ENCODE peak calls at places on chromosomes 16 and 17, in ten cellular contexts. W is T-helper 2 cell treated with Interferon-gamma antibody and Interleukin-4, amounts not matched to agents 5 μg/mL and 100 μg/mL, for 36 hours; M is mesendoderm; R is MCF 10A; I is dermis microvascular lymphatic vessel endothelial cell; Q is activated T-helper 9 cell treated with anti-CD3 and anti-CD28 coated beads, Interleukin-2, amount 50 U/mL, for 16 hours; A is AG09319; Y is NCI-H1105; S is cerebellar cortex; D is NAMALWA. P is an unnamed sample.

GRCh38 chr16:72284042-72284789 is 112.3 kb upstream of the PMFBP1 start:
- DNase-seq in W (no peak), M (no peak), R (no peak), I (no peak), Q (no peak), A (no peak), Y (no peak), S (no peak), D (no peak), P (no peak)

GRCh38 chr16:71894229-71894920 is 956 bp upstream of the IST1 start:
- DNase-seq in W (peak), M (peak), R (peak), I (no peak), Q (peak), A (no peak), Y (no peak), S (peak), D (peak), P (peak)

GRCh38 chr17:27985306-27985705 is 57.2 kb upstream of the NLK start:
- DNase-seq in W (no peak), M (no peak), R (no peak), I (no peak), Q (no peak), A (no peak), Y (no peak), S (no peak), D (no peak), P (no peak)

GRCh38 chr17:39002991-39003715 is 36.0 kb upstream of the FBXO47 start:
- DNase-seq in W (peak), M (no peak), R (peak), I (no peak), Q (no peak), A (peak), Y (no peak), S (no peak), D (no peak), P (no peak)

GRCh38 chr17:72766761-72767356 is 325.6 kb downstream of the SLC39A11 start:
- DNase-seq in W (no peak), M (no peak), R (no peak), I (no peak), Q (no peak), A (no peak), Y (no peak), S (no peak), D (no peak), P (no peak)

GRCh38 chr16:53131363-53132071 is 76.7 kb downstream of the CHD9 start:
- DNase-seq in W (peak), M (peak), R (peak), I (no peak), Q (peak), A (no peak), Y (no peak), S (peak), D (peak), P (peak)

GRCh38 chr16:79395631-79396030 is 204.9 kb downstream of the MAF start:
- DNase-seq in W (no peak), M (no peak), R (no peak), I (no peak), Q (no peak), A (no peak), Y (no peak), S (no peak), D (no peak), P (no peak)

GRCh38 chr17:82235056-82235774 is 6.4 kb downstream of the SLC16A3 start:
- DNase-seq in W (no peak), M (no peak), R (no peak), I (no peak), Q (no peak), A (no peak), Y (no peak), S (no peak), D (no peak), P (peak)

GRCh38 chr16:81457326-81458133 is 12.9 kb downstream of the CMIP start:
- DNase-seq in W (no peak), M (peak), R (peak), I (no peak), Q (no peak), A (peak), Y (no peak), S (no peak), D (no peak), P (peak)

GRCh38 chr17:75262112-75262606 is 480 bp downstream of the MRPS7 start:
- DNase-seq in W (no peak), M (peak), R (no peak), I (no peak), Q (no peak), A (no peak), Y (no peak), S (peak), D (no peak), P (no peak)

GRCh38 chr16:4976079-4976478 is 17.9 kb downstream of the SEC14L5 start:
- DNase-seq in W (no peak), M (no peak), R (no peak), I (no peak), Q (no peak), A (no peak), Y (no peak), S (no peak), D (peak), P (no peak)

GRCh38 chr16:67481561-67482259 is 753 bp upstream of the ATP6V0D1 start:
- DNase-seq in W (peak), M (no peak), R (no peak), I (peak), Q (peak), A (no peak), Y (no peak), S (peak), D (peak), P (no peak)

GRCh38 chr16:71626858-71627213 is 852 bp downstream of the MARVELD3 start:
- DNase-seq in W (no peak), M (peak), R (peak), I (no peak), Q (no peak), A (no peak), Y (no peak), S (no peak), D (no peak), P (peak)

GRCh38 chr17:71287246-71287828 is 833.5 kb upstream of the SOX9 start:
- DNase-seq in W (no peak), M (peak), R (no peak), I (no peak), Q (no peak), A (no peak), Y (peak), S (no peak), D (no peak), P (peak)

GRCh38 chr16:85514601-85515318 is 98.4 kb upstream of the GSE1 start:
- DNase-seq in W (no peak), M (peak), R (peak), I (peak), Q (no peak), A (peak), Y (peak), S (peak), D (no peak), P (peak)

GRCh38 chr16:72428611-72429376 is 256.8 kb upstream of the PMFBP1 start:
- DNase-seq in W (no peak), M (no peak), R (no peak), I (no peak), Q (no peak), A (no peak), Y (no peak), S (peak), D (no peak), P (no peak)

GRCh38 chr17:72590382-72590781 is 469.6 kb downstream of the SOX9 start:
- DNase-seq in W (no peak), M (no peak), R (peak), I (no peak), Q (no peak), A (peak), Y (no peak), S (peak), D (no peak), P (no peak)

GRCh38 chr17:71099003-71099710 is 929.8 kb downstream of the KCNJ2 start:
- DNase-seq in W (no peak), M (no peak), R (no peak), I (no peak), Q (no peak), A (no peak), Y (no peak), S (no peak), D (no peak), P (no peak)

GRCh38 chr17:14359251-14359939 is 58.5 kb downstream of the HS3ST3B1 start:
- DNase-seq in W (peak), M (no peak), R (no peak), I (no peak), Q (peak), A (no peak), Y (no peak), S (no peak), D (no peak), P (peak)

GRCh38 chr17:13099906-13100305 is 82.1 kb upstream of the ELAC2 start:
- DNase-seq in W (no peak), M (no peak), R (no peak), I (no peak), Q (no peak), A (no peak), Y (no peak), S (peak), D (no peak), P (no peak)

GRCh38 chr17:74059471-74059870 is 144.0 kb upstream of the RPL38 start:
- DNase-seq in W (no peak), M (no peak), R (no peak), I (no peak), Q (no peak), A (no peak), Y (no peak), S (no peak), D (no peak), P (peak)

GRCh38 chr17:35849469-35850348 is 19.0 kb downstream of the HEATR9 start:
- DNase-seq in W (peak), M (peak), R (peak), I (peak), Q (peak), A (peak), Y (peak), S (peak), D (peak), P (peak)

GRCh38 chr17:69473801-69474170 is 59.3 kb downstream of the MAP2K6 start:
- DNase-seq in W (no peak), M (no peak), R (no peak), I (no peak), Q (no peak), A (no peak), Y (no peak), S (no peak), D (no peak), P (no peak)

GRCh38 chr16:79372504-79373184 is 227.9 kb downstream of the MAF start:
- DNase-seq in W (peak), M (no peak), R (peak), I (no peak), Q (peak), A (no peak), Y (no peak), S (peak), D (no peak), P (no peak)

GRCh38 chr16:53482123-53482522 is 20.9 kb downstream of the AKTIP start:
- DNase-seq in W (no peak), M (no peak), R (no peak), I (no peak), Q (no peak), A (no peak), Y (no peak), S (no peak), D (no peak), P (no peak)

GRCh38 chr17:49013311-49014205 is 16.4 kb downstream of the IGF2BP1 start:
- DNase-seq in W (no peak), M (peak), R (no peak), I (no peak), Q (no peak), A (no peak), Y (no peak), S (no peak), D (no peak), P (peak)

GRCh38 chr17:36722121-36722902 is 120.9 kb downstream of the MRM1 start:
- DNase-seq in W (peak), M (peak), R (no peak), I (no peak), Q (peak), A (peak), Y (peak), S (peak), D (peak), P (peak)

P was measured in endodermal cell.